ENCODE peak calls at places on chromosomes 13 and 19, in nine cellular contexts. One of them, this sample, is unnamed.

GRCh38 chr19:7486923-7487322 is 1.9 kb downstream of the PEX11G start:
- DNase-seq in HS-5: no peak
- DNase-seq in SHP77: no peak
- DNase-seq in EL: no peak
- DNase-seq in COR-L47: no peak
- DNase-seq in dorsolateral prefrontal cortex: no peak
- DNase-seq in natural killer cell: no peak
- DNase-seq in fibroblast of the conjunctiva: no peak
- DNase-seq in GM03348: no peak
- DNase-seq in this sample: no peak

GRCh38 chr13:81017525-81018152 is 676.7 kb upstream of the SPRY2 start:
- DNase-seq in HS-5: peak
- DNase-seq in SHP77: peak
- DNase-seq in EL: peak
- DNase-seq in COR-L47: peak
- DNase-seq in dorsolateral prefrontal cortex: no peak
- DNase-seq in natural killer cell: no peak
- DNase-seq in fibroblast of the conjunctiva: peak
- DNase-seq in GM03348: peak
- DNase-seq in this sample: no peak

GRCh38 chr19:8814176-8814575 is 17.9 kb downstream of the ZNF558 start:
- DNase-seq in HS-5: no peak
- DNase-seq in SHP77: no peak
- DNase-seq in EL: no peak
- DNase-seq in COR-L47: no peak
- DNase-seq in dorsolateral prefrontal cortex: no peak
- DNase-seq in natural killer cell: no peak
- DNase-seq in fibroblast of the conjunctiva: no peak
- DNase-seq in GM03348: no peak
- DNase-seq in this sample: no peak

GRCh38 chr13:50060718-50061117 is 45.5 kb downstream of the KCNRG start:
- DNase-seq in HS-5: no peak
- DNase-seq in SHP77: no peak
- DNase-seq in EL: no peak
- DNase-seq in COR-L47: no peak
- DNase-seq in dorsolateral prefrontal cortex: no peak
- DNase-seq in natural killer cell: no peak
- DNase-seq in fibroblast of the conjunctiva: no peak
- DNase-seq in GM03348: no peak
- DNase-seq in this sample: no peak

GRCh38 chr13:49060698-49061387 is 85.1 kb downstream of the FNDC3A start:
- DNase-seq in HS-5: no peak
- DNase-seq in SHP77: no peak
- DNase-seq in EL: peak
- DNase-seq in COR-L47: no peak
- DNase-seq in dorsolateral prefrontal cortex: no peak
- DNase-seq in natural killer cell: no peak
- DNase-seq in fibroblast of the conjunctiva: no peak
- DNase-seq in GM03348: peak
- DNase-seq in this sample: no peak

GRCh38 chr19:7230826-7231225 is 63.4 kb downstream of the INSR start:
- DNase-seq in HS-5: no peak
- DNase-seq in SHP77: no peak
- DNase-seq in EL: no peak
- DNase-seq in COR-L47: no peak
- DNase-seq in dorsolateral prefrontal cortex: peak
- DNase-seq in natural killer cell: no peak
- DNase-seq in fibroblast of the conjunctiva: no peak
- DNase-seq in GM03348: peak
- DNase-seq in this sample: peak

GRCh38 chr13:89281331-89281730 is 1610.2 kb downstream of the SLITRK5 start:
- DNase-seq in HS-5: no peak
- DNase-seq in SHP77: no peak
- DNase-seq in EL: no peak
- DNase-seq in COR-L47: no peak
- DNase-seq in dorsolateral prefrontal cortex: no peak
- DNase-seq in natural killer cell: no peak
- DNase-seq in fibroblast of the conjunctiva: no peak
- DNase-seq in GM03348: no peak
- DNase-seq in this sample: no peak

GRCh38 chr13:24149306-24150032 is 11.1 kb upstream of the SPATA13 start:
- DNase-seq in HS-5: no peak
- DNase-seq in SHP77: no peak
- DNase-seq in EL: peak
- DNase-seq in COR-L47: no peak
- DNase-seq in dorsolateral prefrontal cortex: no peak
- DNase-seq in natural killer cell: no peak
- DNase-seq in fibroblast of the conjunctiva: no peak
- DNase-seq in GM03348: no peak
- DNase-seq in this sample: no peak

GRCh38 chr19:42325896-42326771 is 699 bp downstream of the MEGF8 start:
- DNase-seq in HS-5: no peak
- DNase-seq in SHP77: no peak
- DNase-seq in EL: no peak
- DNase-seq in COR-L47: no peak
- DNase-seq in dorsolateral prefrontal cortex: no peak
- DNase-seq in natural killer cell: no peak
- DNase-seq in fibroblast of the conjunctiva: no peak
- DNase-seq in GM03348: peak
- DNase-seq in this sample: peak

GRCh38 chr13:107271226-107271625 is 703.3 kb upstream of the ARGLU1 start:
- DNase-seq in HS-5: no peak
- DNase-seq in SHP77: peak
- DNase-seq in EL: no peak
- DNase-seq in COR-L47: peak
- DNase-seq in dorsolateral prefrontal cortex: no peak
- DNase-seq in natural killer cell: no peak
- DNase-seq in fibroblast of the conjunctiva: no peak
- DNase-seq in GM03348: no peak
- DNase-seq in this sample: no peak

GRCh38 chr13:102771298-102772041 is 2.1 kb downstream of the TEX30 start:
- DNase-seq in HS-5: no peak
- DNase-seq in SHP77: no peak
- DNase-seq in EL: no peak
- DNase-seq in COR-L47: no peak
- DNase-seq in dorsolateral prefrontal cortex: no peak
- DNase-seq in natural killer cell: no peak
- DNase-seq in fibroblast of the conjunctiva: no peak
- DNase-seq in GM03348: no peak
- DNase-seq in this sample: no peak

GRCh38 chr19:53960886-53961285 is 1.9 kb upstream of the CACNG8 start:
- DNase-seq in HS-5: no peak
- DNase-seq in SHP77: no peak
- DNase-seq in EL: no peak
- DNase-seq in COR-L47: no peak
- DNase-seq in dorsolateral prefrontal cortex: no peak
- DNase-seq in natural killer cell: no peak
- DNase-seq in fibroblast of the conjunctiva: no peak
- DNase-seq in GM03348: no peak
- DNase-seq in this sample: no peak

GRCh38 chr19:41426952-41427646 is at the start of gene B3GNT8:
- DNase-seq in HS-5: no peak
- DNase-seq in SHP77: peak
- DNase-seq in EL: peak
- DNase-seq in COR-L47: no peak
- DNase-seq in dorsolateral prefrontal cortex: no peak
- DNase-seq in natural killer cell: no peak
- DNase-seq in fibroblast of the conjunctiva: peak
- DNase-seq in GM03348: peak
- DNase-seq in this sample: peak

GRCh38 chr13:79973533-79973963 is 367.4 kb downstream of the SPRY2 start:
- DNase-seq in HS-5: no peak
- DNase-seq in SHP77: peak
- DNase-seq in EL: peak
- DNase-seq in COR-L47: no peak
- DNase-seq in dorsolateral prefrontal cortex: no peak
- DNase-seq in natural killer cell: no peak
- DNase-seq in fibroblast of the conjunctiva: no peak
- DNase-seq in GM03348: no peak
- DNase-seq in this sample: peak

GRCh38 chr13:110015253-110015652 is 228.9 kb upstream of the IRS2 start:
- DNase-seq in HS-5: no peak
- DNase-seq in SHP77: peak
- DNase-seq in EL: no peak
- DNase-seq in COR-L47: peak
- DNase-seq in dorsolateral prefrontal cortex: no peak
- DNase-seq in natural killer cell: no peak
- DNase-seq in fibroblast of the conjunctiva: no peak
- DNase-seq in GM03348: no peak
- DNase-seq in this sample: no peak

GRCh38 chr13:51328488-51328887 is 11.0 kb upstream of the SERPINE3 start:
- DNase-seq in HS-5: no peak
- DNase-seq in SHP77: no peak
- DNase-seq in EL: no peak
- DNase-seq in COR-L47: no peak
- DNase-seq in dorsolateral prefrontal cortex: no peak
- DNase-seq in natural killer cell: no peak
- DNase-seq in fibroblast of the conjunctiva: no peak
- DNase-seq in GM03348: no peak
- DNase-seq in this sample: no peak

GRCh38 chr19:49895566-49896297 is 955 bp downstream of the IL4I1 start:
- DNase-seq in HS-5: no peak
- DNase-seq in SHP77: no peak
- DNase-seq in EL: no peak
- DNase-seq in COR-L47: no peak
- DNase-seq in dorsolateral prefrontal cortex: no peak
- DNase-seq in natural killer cell: no peak
- DNase-seq in fibroblast of the conjunctiva: no peak
- DNase-seq in GM03348: no peak
- DNase-seq in this sample: no peak

This sample was measured in ovary.